ENCODE peak calls at places on chromosome 14, in nine cellular contexts. I is upper lobe of right lung, D is cardiac muscle cell, W is lung, Z is astrocyte, J is left lung, H is iPS DF 6.9, R is heart right ventricle, F is ascending aorta. Y is an unnamed sample.
A peak's percentile ranks its signal among the peaks of the same experiment; 100 is the strongest.

GRCh38 chr14:84425968-84426367 is 1104.0 kb upstream of the FLRT2 start:
- DNase-seq in H (no peak), J (no peak), W (no peak), R (no peak), Z (no peak), D (no peak), I (no peak), F (no peak), Y (no peak)

GRCh38 chr14:42163136-42163535 is 556.5 kb downstream of the LRFN5 start:
- DNase-seq in F (no peak), J (no peak), W (no peak), H (no peak), R (no peak), D (no peak), I (no peak), Z (no peak), Y (no peak)

GRCh38 chr14:50736932-50737419 is 68.9 kb upstream of the SAV1 start:
- DNase-seq in W (no peak), H (no peak), Z (no peak), J (no peak), I (no peak), R (no peak), F (no peak), D (no peak), Y (peak; percentile 79)

GRCh38 chr14:45905672-45906071 is 652.7 kb upstream of the MIS18BP1 start:
- DNase-seq in D (no peak), J (no peak), R (no peak), Z (no peak), I (no peak), H (no peak), F (no peak), W (no peak), Y (no peak)

GRCh38 chr14:24941719-24942118 is 108.2 kb downstream of the STXBP6 start:
- DNase-seq in I (no peak), H (no peak), J (peak; percentile 41), Z (no peak), D (no peak), W (no peak), R (no peak), F (no peak), Y (no peak)

GRCh38 chr14:88562831-88563686 is at the start of gene ZC3H14:
- DNase-seq in W (peak; percentile 80), R (peak; percentile 91), F (peak; percentile 89), J (peak; percentile 96), D (peak; percentile 93), H (peak; percentile 70), Z (peak; percentile 64), I (peak; percentile 93), Y (peak; percentile 71)

GRCh38 chr14:69906201-69906600 is 27.0 kb downstream of the SMOC1 start:
- DNase-seq in H (no peak), F (no peak), I (no peak), R (no peak), D (no peak), W (no peak), J (no peak), Z (no peak), Y (no peak)

GRCh38 chr14:106564058-106564643 is 1037.8 kb downstream of the TMEM121 start:
- DNase-seq in D (no peak), Z (no peak), F (no peak), H (no peak), W (peak; percentile 41), I (peak; percentile 75), R (no peak), J (no peak), Y (no peak)

GRCh38 chr14:64706552-64707193 is 2.4 kb downstream of the PLEKHG3 start:
- DNase-seq in J (peak; percentile 73), D (no peak), I (no peak), W (no peak), Z (no peak), H (no peak), R (peak; percentile 54), F (peak; percentile 63), Y (no peak)

GRCh38 chr14:64704145-64704742 is at the start of gene PLEKHG3:
- DNase-seq in W (peak; percentile 76), R (peak; percentile 85), D (peak; percentile 85), F (peak; percentile 87), Z (peak; percentile 69), I (peak; percentile 89), J (peak; percentile 94), H (no peak), Y (no peak)

GRCh38 chr14:64704743-64705405 is 650 bp downstream of the PLEKHG3 start:
- DNase-seq in D (peak; percentile 32), I (peak; percentile 77), Z (no peak), R (peak; percentile 49), J (peak; percentile 90), W (no peak), F (peak; percentile 74), H (no peak), Y (no peak)

GRCh38 chr14:64706119-64706465 is 1.9 kb downstream of the PLEKHG3 start:
- DNase-seq in W (no peak), J (no peak), F (no peak), D (no peak), H (no peak), Z (no peak), R (no peak), I (no peak), Y (no peak)

DNA sequence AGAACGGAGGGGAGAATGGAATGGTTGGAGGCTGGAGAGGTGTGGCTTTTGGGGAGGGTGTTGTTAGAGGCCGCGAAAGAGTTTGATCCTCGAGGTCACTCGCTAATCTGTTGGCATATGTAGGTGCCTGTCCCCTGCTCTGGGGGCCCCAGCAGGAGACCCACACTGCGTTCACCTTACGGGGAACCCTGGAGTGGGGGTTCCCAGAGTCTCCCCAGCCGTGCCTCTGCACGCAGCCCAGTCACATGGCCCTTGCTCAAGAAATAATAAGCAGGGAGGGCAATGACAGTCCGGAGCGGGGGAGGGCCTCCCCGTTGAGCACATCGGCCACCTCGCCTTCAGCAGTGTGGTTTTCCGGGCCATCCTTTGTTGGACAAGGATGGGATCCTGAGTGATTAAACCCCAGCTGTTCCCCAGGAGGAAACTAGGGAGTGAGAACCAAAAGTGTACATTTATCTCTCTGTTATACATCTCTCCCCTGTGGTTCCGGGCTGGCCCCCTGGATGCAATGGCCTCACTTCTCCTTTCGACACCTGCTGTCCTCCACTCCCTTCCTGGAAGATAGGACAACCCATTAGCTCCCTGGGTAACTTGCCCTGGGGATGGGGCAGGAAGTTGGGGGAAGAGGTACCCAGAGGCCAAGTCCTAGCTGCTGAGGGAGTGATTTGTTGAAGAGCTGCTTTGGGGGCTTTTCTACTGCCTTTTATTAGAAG is 1.3 kb downstream of the PLEKHG3 start:
- DNase-seq in H (no peak), Z (no peak), D (no peak), R (peak; percentile 32), I (no peak), J (no peak), W (no peak), F (peak; percentile 69), Y (no peak)
- H3K4me1 ChIP-seq in H (peaks cover 21% of the 10 kb centered on the region), Z (peaks cover 50% of the 10 kb centered on the region), D (peaks cover 60% of the 10 kb centered on the region), R (peaks cover 17% of the 10 kb centered on the region), I (peaks cover 49% of the 10 kb centered on the region), J (peaks cover 78% of the 10 kb centered on the region), W (no peaks in the 10 kb centered on the region), F (peaks cover 13% of the 10 kb centered on the region), Y (peaks cover 5% of the 10 kb centered on the region)

GRCh38 chr14:95141684-95142083 is 15.6 kb downstream of the DICER1 start:
- DNase-seq in Z (no peak), H (no peak), R (no peak), F (no peak), I (no peak), J (no peak), W (no peak), D (no peak), Y (no peak)

GRCh38 chr14:95142208-95142607 is 15.1 kb downstream of the DICER1 start:
- DNase-seq in I (no peak), D (no peak), W (no peak), R (no peak), H (no peak), Z (no peak), F (no peak), J (no peak), Y (no peak)

GRCh38 chr14:95144849-95145248 is 12.5 kb downstream of the DICER1 start:
- DNase-seq in D (no peak), H (no peak), W (no peak), R (no peak), Z (no peak), F (no peak), J (no peak), I (no peak), Y (no peak)

GRCh38 chr14:95146079-95146771 is 11.1 kb downstream of the DICER1 start:
- DNase-seq in Z (no peak), J (peak; percentile 61), D (no peak), W (no peak), H (no peak), F (no peak), R (no peak), I (peak; percentile 65), Y (no peak)

GRCh38 chr14:95143813-95144620 is 13.3 kb downstream of the DICER1 start:
- DNase-seq in F (no peak), I (no peak), Z (no peak), W (no peak), H (no peak), J (no peak), D (peak; percentile 30), R (no peak), Y (no peak)
- H3K4me1 ChIP-seq in F (peaks cover 4% of the 10 kb centered on the region), I (peaks cover 67% of the 10 kb centered on the region), Z (no peaks in the 10 kb centered on the region), W (peaks cover 15% of the 10 kb centered on the region), H (no peaks in the 10 kb centered on the region), J (peaks cover 90% of the 10 kb centered on the region), D (peaks cover 7% of the 10 kb centered on the region), R (peaks cover 5% of the 10 kb centered on the region), Y (peaks cover 22% of the 10 kb centered on the region)

GRCh38 chr14:86654558-86655184 is 1124.7 kb downstream of the FLRT2 start:
- DNase-seq in F (no peak), D (peak; percentile 73), I (peak; percentile 64), W (peak; percentile 45), Z (no peak), H (peak; percentile 72), R (peak; percentile 21), J (no peak), Y (no peak)

GRCh38 chr14:86646688-86647687 is 1117.0 kb downstream of the FLRT2 start:
- DNase-seq in Z (peak; percentile 4), H (no peak), J (no peak), W (no peak), F (no peak), R (no peak), I (no peak), D (peak; percentile 19), Y (no peak)

DNA sequence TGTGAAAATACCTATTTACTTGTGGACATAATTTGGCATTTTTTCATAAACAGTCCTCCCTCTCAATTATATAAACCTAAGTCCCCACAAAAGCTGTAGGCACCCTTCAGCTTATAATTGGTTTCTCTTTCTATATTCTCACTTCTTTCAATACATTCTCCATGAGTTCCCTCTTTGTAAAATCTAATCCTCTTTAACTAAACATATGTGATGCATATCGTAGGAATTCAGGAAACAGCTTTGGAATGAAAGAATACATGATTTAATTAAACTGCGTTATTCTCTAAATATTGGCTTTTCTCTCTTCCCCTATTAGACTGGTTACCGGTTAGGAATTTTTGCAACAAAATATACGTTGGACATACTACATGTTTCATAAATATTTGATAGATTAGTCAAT is 1122.6 kb downstream of the FLRT2 start:
- DNase-seq in R (no peak), F (no peak), I (no peak), D (no peak), H (no peak), W (no peak), Z (no peak), J (no peak), Y (no peak)
- H3K4me1 ChIP-seq in R (no peaks in the 10 kb centered on the region), F (no peaks in the 10 kb centered on the region), I (no peaks in the 10 kb centered on the region), D (no peaks in the 10 kb centered on the region), H (no peaks in the 10 kb centered on the region), W (no peaks in the 10 kb centered on the region), Z (no peaks in the 10 kb centered on the region), J (no peaks in the 10 kb centered on the region), Y (no peaks in the 10 kb centered on the region)

DNA sequence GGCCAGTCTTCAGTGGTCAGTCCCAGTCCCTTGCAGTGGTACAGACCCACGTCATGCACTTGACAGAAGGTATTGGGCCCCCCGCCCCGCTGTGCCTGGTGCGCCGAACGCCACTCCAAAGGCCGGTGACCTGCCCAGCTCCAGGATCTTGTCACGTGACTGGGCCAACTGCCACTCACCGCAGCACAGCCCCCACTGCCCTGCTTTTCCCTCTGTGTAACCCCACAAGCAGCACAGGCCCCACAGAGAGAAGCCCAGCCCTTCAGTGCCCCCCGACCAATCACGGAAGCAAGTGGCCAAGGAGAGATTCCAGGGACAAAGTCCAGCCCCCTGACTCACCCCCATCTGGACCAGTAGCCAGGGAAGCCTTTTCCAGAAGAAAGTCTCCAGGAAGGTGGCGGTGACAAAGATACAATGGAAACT is 498 bp downstream of the GPR132 start:
- DNase-seq in F (peak; percentile 70), J (peak; percentile 90), W (no peak), R (no peak), I (peak; percentile 69), Z (peak; percentile 64), H (no peak), D (peak; percentile 51), Y (no peak)
- H3K4me1 ChIP-seq in F (no peaks in the 10 kb centered on the region), J (peaks cover 92% of the 10 kb centered on the region), W (no peaks in the 10 kb centered on the region), R (peaks cover 16% of the 10 kb centered on the region), I (peaks cover 28% of the 10 kb centered on the region), Z (peaks cover 23% of the 10 kb centered on the region), H (no peaks in the 10 kb centered on the region), D (peaks cover 13% of the 10 kb centered on the region), Y (peaks cover 69% of the 10 kb centered on the region)